ENCODE peak calls at places on chromosomes 4 and X, in four cellular contexts. One of them, this sample, is unnamed.

GRCh38 chrX:106955004-106955772 is 35.0 kb downstream of the CLDN2 start:
- DNase-seq in HepG2: peak; percentile 82
- DNase-seq in K562: no peak
- DNase-seq in A549: peak; percentile 59
- DNase-seq in this sample: no peak

GRCh38 chr4:41281038-41281634 is 24.4 kb downstream of the UCHL1 start:
- DNase-seq in HepG2: peak; percentile 64
- DNase-seq in A549: peak; percentile 84
- DNase-seq in K562: peak; percentile 74
- DNase-seq in this sample: no peak

GRCh38 chr4:66574145-66574978 is 904.1 kb upstream of the EPHA5 start:
- DNase-seq in K562: no peak
- DNase-seq in HepG2: no peak
- DNase-seq in A549: peak; percentile 70
- DNase-seq in this sample: peak; percentile 19

GRCh38 chr4:142095886-142096605 is 459.7 kb downstream of the IL15 start:
- DNase-seq in HepG2: no peak
- DNase-seq in A549: peak; percentile 86
- DNase-seq in K562: no peak
- DNase-seq in this sample: no peak

GRCh38 chr4:22473268-22473667 is 42.6 kb downstream of the ADGRA3 start:
- DNase-seq in HepG2: no peak
- DNase-seq in A549: no peak
- DNase-seq in K562: no peak
- DNase-seq in this sample: no peak

GRCh38 chrX:151958101-151958500 is 16.4 kb downstream of the GABRE start:
- DNase-seq in K562: no peak
- DNase-seq in HepG2: no peak
- DNase-seq in A549: no peak
- DNase-seq in this sample: no peak

GRCh38 chr4:186755550-186756519 is 32.2 kb upstream of the FAT1 start:
- DNase-seq in A549: peak; percentile 24
- DNase-seq in HepG2: peak; percentile 97
- DNase-seq in K562: no peak
- DNase-seq in this sample: no peak

GRCh38 chr4:152063301-152064235 is 302.8 kb upstream of the GATB start:
- DNase-seq in A549: no peak
- DNase-seq in HepG2: no peak
- DNase-seq in K562: peak; percentile 6
- DNase-seq in this sample: no peak

GRCh38 chr4:29900336-29900735 is 819.8 kb upstream of the PCDH7 start:
- DNase-seq in A549: no peak
- DNase-seq in HepG2: no peak
- DNase-seq in K562: no peak
- DNase-seq in this sample: no peak

GRCh38 chr4:10457255-10457801 is at the start of gene ZNF518B:
- DNase-seq in HepG2: no peak
- DNase-seq in K562: peak; percentile 87
- DNase-seq in A549: peak; percentile 65
- DNase-seq in this sample: peak; percentile 74

GRCh38 chr4:169024762-169025161 is 14.7 kb upstream of the CBR4 start:
- DNase-seq in K562: no peak
- DNase-seq in A549: peak; percentile 43
- DNase-seq in HepG2: no peak
- DNase-seq in this sample: no peak

GRCh38 chr4:76687730-76688441 is 210.1 kb downstream of the SOWAHB start:
- DNase-seq in A549: no peak
- DNase-seq in HepG2: no peak
- DNase-seq in K562: peak; percentile 47
- DNase-seq in this sample: no peak

GRCh38 chr4:110636677-110637407 is 14.0 kb upstream of the PITX2 start:
- DNase-seq in K562: no peak
- DNase-seq in A549: peak; percentile 44
- DNase-seq in HepG2: no peak
- DNase-seq in this sample: peak; percentile 72

GRCh38 chr4:14096406-14096965 is 469.0 kb upstream of the BOD1L1 start:
- DNase-seq in A549: no peak
- DNase-seq in K562: no peak
- DNase-seq in HepG2: no peak
- DNase-seq in this sample: no peak

GRCh38 chr4:73998040-73999011 is at the start of gene CXCL5:
- DNase-seq in A549: peak; percentile 92
- DNase-seq in K562: no peak
- DNase-seq in HepG2: no peak
- DNase-seq in this sample: peak; percentile 75

GRCh38 chr4:6747690-6748068 is 31.7 kb downstream of the BLOC1S4 start:
- DNase-seq in HepG2: no peak
- DNase-seq in A549: peak; percentile 52
- DNase-seq in K562: no peak
- DNase-seq in this sample: no peak

GRCh38 chr4:37903901-37904300 is 13.0 kb downstream of the TBC1D1 start:
- DNase-seq in A549: no peak
- DNase-seq in HepG2: no peak
- DNase-seq in K562: no peak
- DNase-seq in this sample: no peak

GRCh38 chr4:174352405-174352804 is 68.7 kb downstream of the CEP44 start:
- DNase-seq in K562: no peak
- DNase-seq in A549: no peak
- DNase-seq in HepG2: no peak
- DNase-seq in this sample: no peak

GRCh38 chrX:41086627-41086932 is 1.3 kb downstream of the USP9X start:
- DNase-seq in HepG2: no peak
- DNase-seq in K562: peak; percentile 86
- DNase-seq in A549: no peak
- DNase-seq in this sample: no peak

GRCh38 chr4:94408549-94409374 is 43.0 kb upstream of the PDLIM5 start:
- DNase-seq in A549: no peak
- DNase-seq in HepG2: peak; percentile 46
- DNase-seq in K562: peak; percentile 36
- DNase-seq in this sample: no peak

GRCh38 chr4:42954925-42955669 is 62.6 kb downstream of the GRXCR1 start:
- DNase-seq in HepG2: no peak
- DNase-seq in A549: no peak
- DNase-seq in K562: no peak
- DNase-seq in this sample: no peak

GRCh38 chr4:73617256-73617655 is 3.0 kb downstream of the RASSF6 start:
- DNase-seq in K562: no peak
- DNase-seq in A549: no peak
- DNase-seq in HepG2: no peak
- DNase-seq in this sample: no peak

GRCh38 chr4:33063238-33063637 is 2343.1 kb downstream of the PCDH7 start:
- DNase-seq in A549: no peak
- DNase-seq in K562: no peak
- DNase-seq in HepG2: no peak
- DNase-seq in this sample: no peak

GRCh38 chr4:104906274-104906673 is 240.4 kb upstream of the TET2 start:
- DNase-seq in A549: no peak
- DNase-seq in HepG2: no peak
- DNase-seq in K562: no peak
- DNase-seq in this sample: no peak

GRCh38 chr4:24322517-24322916 is 261.8 kb downstream of the DHX15 start:
- DNase-seq in K562: no peak
- DNase-seq in A549: no peak
- DNase-seq in HepG2: no peak
- DNase-seq in this sample: no peak

GRCh38 chr4:67687639-67688038 is 13.3 kb downstream of the UBA6 start:
- DNase-seq in HepG2: no peak
- DNase-seq in A549: no peak
- DNase-seq in K562: no peak
- DNase-seq in this sample: no peak

GRCh38 chrX:115333446-115333845 is 43.9 kb downstream of the LUZP4 start:
- DNase-seq in HepG2: no peak
- DNase-seq in A549: no peak
- DNase-seq in K562: no peak
- DNase-seq in this sample: no peak

GRCh38 chr4:67632492-67632891 is 68.5 kb downstream of the UBA6 start:
- DNase-seq in A549: no peak
- DNase-seq in HepG2: no peak
- DNase-seq in K562: no peak
- DNase-seq in this sample: no peak

GRCh38 chr4:119667802-119668201 is 39.2 kb upstream of the PDE5A start:
- DNase-seq in HepG2: no peak
- DNase-seq in K562: no peak
- DNase-seq in A549: no peak
- DNase-seq in this sample: no peak

GRCh38 chr4:26687728-26688127 is 103.8 kb downstream of the TBC1D19 start:
- DNase-seq in HepG2: no peak
- DNase-seq in K562: no peak
- DNase-seq in A549: no peak
- DNase-seq in this sample: no peak

GRCh38 chrX:47646636-47647035 is 3.7 kb downstream of the ELK1 start:
- DNase-seq in HepG2: no peak
- DNase-seq in A549: no peak
- DNase-seq in K562: no peak
- DNase-seq in this sample: no peak

GRCh38 chr4:154549894-154550790 is at the start of gene PLRG1:
- DNase-seq in A549: peak; percentile 92
- DNase-seq in K562: peak; percentile 98
- DNase-seq in HepG2: peak; percentile 90
- DNase-seq in this sample: peak; percentile 96

GRCh38 chr4:144223129-144223528 is 82.6 kb upstream of the GYPA start:
- DNase-seq in K562: no peak
- DNase-seq in A549: no peak
- DNase-seq in HepG2: no peak
- DNase-seq in this sample: no peak

GRCh38 chr4:182238355-182238931 is 4.8 kb upstream of the TENM3 start:
- DNase-seq in K562: no peak
- DNase-seq in A549: peak; percentile 66
- DNase-seq in HepG2: no peak
- DNase-seq in this sample: no peak

GRCh38 chr4:39614487-39615162 is 24.0 kb downstream of the SMIM14 start:
- DNase-seq in A549: peak; percentile 39
- DNase-seq in K562: no peak
- DNase-seq in HepG2: no peak
- DNase-seq in this sample: no peak

GRCh38 chr4:125198916-125199315 is 115.8 kb upstream of the FAT4 start:
- DNase-seq in K562: no peak
- DNase-seq in A549: no peak
- DNase-seq in HepG2: no peak
- DNase-seq in this sample: no peak
- TF ChIP-seq NR3C1 in K562: no peak
- TF ChIP-seq NR3C1 in A549: no peak
- TF ChIP-seq NR3C1 in HepG2: no peak
- TF ChIP-seq NR3C1 in this sample: no peak

GRCh38 chr4:1416948-1417260 is 10.7 kb upstream of the NKX1-1 start:
- DNase-seq in HepG2: no peak
- DNase-seq in A549: no peak
- DNase-seq in K562: no peak
- DNase-seq in this sample: no peak

GRCh38 chr4:1416051-1416947 is 10.1 kb upstream of the NKX1-1 start:
- DNase-seq in K562: no peak
- DNase-seq in HepG2: no peak
- DNase-seq in A549: no peak
- DNase-seq in this sample: no peak

GRCh38 chr4:1419708-1420107 is 13.5 kb upstream of the NKX1-1 start:
- DNase-seq in HepG2: no peak
- DNase-seq in K562: no peak
- DNase-seq in A549: no peak
- DNase-seq in this sample: no peak

GRCh38 chr4:1418494-1419285 is 12.4 kb upstream of the NKX1-1 start:
- DNase-seq in HepG2: no peak
- DNase-seq in K562: no peak
- DNase-seq in A549: no peak
- DNase-seq in this sample: no peak

DNA sequence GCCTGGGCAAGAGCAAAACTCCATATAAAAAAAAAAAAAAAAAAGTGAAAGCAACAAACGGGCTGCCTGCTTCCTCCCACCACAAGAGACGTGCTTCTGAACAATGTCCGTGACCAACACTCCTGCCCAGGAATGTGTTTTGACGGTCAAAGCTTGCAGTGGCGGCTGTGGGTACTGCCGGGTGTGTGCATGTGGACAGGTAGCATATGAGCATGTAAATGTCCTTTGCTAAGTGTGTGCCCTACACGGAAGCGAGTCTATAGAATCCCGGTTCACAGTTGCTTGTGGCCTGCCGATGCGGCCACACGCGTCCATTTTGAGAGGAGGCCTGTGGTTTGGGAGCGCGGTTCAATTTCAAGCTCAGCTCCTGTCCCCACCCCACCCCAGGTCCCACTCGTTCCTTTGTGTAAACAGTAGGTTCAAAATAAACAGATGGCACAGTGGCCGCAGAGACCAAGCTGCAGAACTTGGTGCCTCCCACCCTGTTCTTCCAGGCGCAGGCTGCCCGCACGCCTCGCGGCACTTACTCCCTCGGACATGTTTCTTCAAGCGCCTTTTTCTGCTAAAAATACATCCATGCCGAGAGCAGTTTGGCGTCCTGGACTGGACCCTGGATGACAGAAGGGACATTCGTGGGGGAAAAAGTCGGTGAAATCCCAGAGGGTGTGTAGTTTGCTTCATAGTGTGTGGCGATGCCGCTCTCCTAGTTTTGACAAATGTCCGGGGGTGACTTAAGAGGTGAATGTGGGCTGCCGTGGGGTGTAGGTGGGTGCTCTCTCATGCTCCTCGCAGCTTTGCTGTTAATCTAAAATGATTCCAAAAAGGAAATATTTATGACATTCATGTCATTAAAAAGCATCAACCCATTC is 11.5 kb upstream of the NKX1-1 start:
- DNase-seq in A549: no peak
- DNase-seq in K562: no peak
- DNase-seq in HepG2: peak; percentile 29
- DNase-seq in this sample: no peak
- TF ChIP-seq NR3C1 in A549: no peak
- TF ChIP-seq NR3C1 in K562: no peak
- TF ChIP-seq NR3C1 in HepG2: no peak
- TF ChIP-seq NR3C1 in this sample: no peak

GRCh38 chr4:48602222-48602621 is 112.2 kb downstream of the ZAR1 start:
- DNase-seq in HepG2: no peak
- DNase-seq in A549: no peak
- DNase-seq in K562: no peak
- DNase-seq in this sample: no peak
- TF ChIP-seq NR3C1 in HepG2: no peak
- TF ChIP-seq NR3C1 in A549: no peak
- TF ChIP-seq NR3C1 in K562: no peak
- TF ChIP-seq NR3C1 in this sample: no peak

GRCh38 chr4:84220990-84221389 is 278.1 kb downstream of the NKX6-1 start:
- DNase-seq in HepG2: no peak
- DNase-seq in A549: no peak
- DNase-seq in K562: no peak
- DNase-seq in this sample: no peak

GRCh38 chr4:84221704-84222103 is 277.4 kb downstream of the NKX6-1 start:
- DNase-seq in HepG2: no peak
- DNase-seq in A549: no peak
- DNase-seq in K562: no peak
- DNase-seq in this sample: no peak

DNA sequence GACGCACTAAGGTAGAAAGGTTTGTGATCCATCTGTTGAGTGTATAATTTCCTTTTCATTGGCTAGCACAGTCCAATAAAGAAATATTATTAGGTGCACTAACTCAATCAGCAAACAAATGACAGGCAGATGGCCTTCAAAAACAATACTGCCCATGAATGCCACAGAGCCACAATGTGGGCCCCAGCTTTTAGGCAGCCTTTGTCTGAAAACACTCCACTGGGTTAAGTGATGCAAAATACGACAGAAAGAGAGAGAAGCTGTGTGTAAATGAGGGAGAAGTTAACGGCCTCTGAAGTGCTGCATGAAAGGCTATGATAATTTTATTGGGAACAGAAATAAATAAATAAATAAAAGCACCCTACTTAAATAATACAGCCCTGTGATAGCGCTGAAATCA is 274.6 kb downstream of the NKX6-1 start:
- DNase-seq in HepG2: no peak
- DNase-seq in K562: no peak
- DNase-seq in A549: no peak
- DNase-seq in this sample: no peak
- TF ChIP-seq NR3C1 in HepG2: no peak
- TF ChIP-seq NR3C1 in K562: no peak
- TF ChIP-seq NR3C1 in A549: no peak
- TF ChIP-seq NR3C1 in this sample: no peak

This sample was measured in WTC11.